ENCODE peak calls at places on chromosome 5, in four cellular contexts. C is H1, M is SK-N-SH, J is NT2/D1. I is an unnamed sample.

GRCh38 chr5:81601912-81602311 is 149.0 kb downstream of the SSBP2 start:
- DNase-seq in C (no peak), M (no peak), J (no peak), I (no peak)

GRCh38 chr5:74434124-74434899 is 206.2 kb downstream of the ENC1 start:
- DNase-seq in C (no peak), M (peak; percentile 23), J (no peak), I (no peak)

GRCh38 chr5:5770825-5771224 is 348.3 kb downstream of the ICE1 start:
- DNase-seq in C (no peak), M (no peak), J (no peak), I (no peak)

GRCh38 chr5:57094753-57095683 is 78.8 kb upstream of the GPBP1 start:
- DNase-seq in C (peak; percentile 78), M (no peak), J (no peak), I (no peak)

GRCh38 chr5:91651704-91652103 is 268.6 kb upstream of the ARRDC3 start:
- DNase-seq in C (no peak), M (no peak), J (no peak), I (peak; percentile 48)

GRCh38 chr5:121218086-121218485 is 633.6 kb upstream of the FTMT start:
- DNase-seq in C (no peak), M (no peak), J (no peak), I (no peak)

GRCh38 chr5:79890119-79890870 is 100.8 kb downstream of the MTX3 start:
- DNase-seq in C (no peak), M (no peak), J (no peak), I (no peak)

GRCh38 chr5:21225223-21226064 is 1237.4 kb upstream of the CDH18 start:
- DNase-seq in C (no peak), M (no peak), J (no peak), I (no peak)

GRCh38 chr5:160312960-160313734 is 783 bp upstream of the CCNJL start:
- DNase-seq in C (no peak), M (peak; percentile 48), J (no peak), I (no peak)

GRCh38 chr5:172151661-172152210 is 36.3 kb downstream of the STK10 start:
- DNase-seq in C (no peak), M (no peak), J (no peak), I (no peak)

GRCh38 chr5:32520995-32521394 is 64.4 kb upstream of the SUB1 start:
- DNase-seq in C (no peak), M (no peak), J (no peak), I (no peak)

GRCh38 chr5:135596364-135596763 is 17.6 kb upstream of the CXCL14 start:
- DNase-seq in C (peak; percentile 1), M (no peak), J (no peak), I (no peak)

GRCh38 chr5:90504743-90505142 is 24.6 kb downstream of the LYSMD3 start:
- DNase-seq in C (no peak), M (no peak), J (no peak), I (no peak)

GRCh38 chr5:180007582-180007981 is 64.0 kb downstream of the RNF130 start:
- DNase-seq in C (no peak), M (peak; percentile 30), J (no peak), I (no peak)

GRCh38 chr5:180104131-180104530 is 32.6 kb upstream of the RNF130 start:
- DNase-seq in C (peak; percentile 16), M (no peak), J (no peak), I (peak; percentile 19)

GRCh38 chr5:80463269-80463668 is 24.6 kb upstream of the FAM151B start:
- DNase-seq in C (no peak), M (no peak), J (no peak), I (no peak)

GRCh38 chr5:174612686-174613085 is 111.7 kb upstream of the MSX2 start:
- DNase-seq in C (no peak), M (no peak), J (no peak), I (no peak)

GRCh38 chr5:1011226-1011631 is 2.6 kb downstream of the NKD2 start:
- DNase-seq in C (peak; percentile 90), M (peak; percentile 78), J (no peak), I (peak; percentile 69)

GRCh38 chr5:168706655-168707069 is 127.5 kb upstream of the PANK3 start:
- DNase-seq in C (peak; percentile 58), M (peak; percentile 43), J (peak; percentile 35), I (no peak)

GRCh38 chr5:96373006-96373405 is 60.0 kb downstream of the PCSK1 start:
- DNase-seq in C (no peak), M (no peak), J (no peak), I (no peak)

GRCh38 chr5:151483647-151484046 is 36.2 kb downstream of the SLC36A1 start:
- DNase-seq in C (no peak), M (peak; percentile 29), J (no peak), I (no peak)
- H3K36me3 ChIP-seq in C (no peaks in the 10 kb centered on the region), M (peaks cover 3% of the 10 kb centered on the region), J (peaks cover 20% of the 10 kb centered on the region), I (peaks cover 7% of the 10 kb centered on the region)

DNA sequence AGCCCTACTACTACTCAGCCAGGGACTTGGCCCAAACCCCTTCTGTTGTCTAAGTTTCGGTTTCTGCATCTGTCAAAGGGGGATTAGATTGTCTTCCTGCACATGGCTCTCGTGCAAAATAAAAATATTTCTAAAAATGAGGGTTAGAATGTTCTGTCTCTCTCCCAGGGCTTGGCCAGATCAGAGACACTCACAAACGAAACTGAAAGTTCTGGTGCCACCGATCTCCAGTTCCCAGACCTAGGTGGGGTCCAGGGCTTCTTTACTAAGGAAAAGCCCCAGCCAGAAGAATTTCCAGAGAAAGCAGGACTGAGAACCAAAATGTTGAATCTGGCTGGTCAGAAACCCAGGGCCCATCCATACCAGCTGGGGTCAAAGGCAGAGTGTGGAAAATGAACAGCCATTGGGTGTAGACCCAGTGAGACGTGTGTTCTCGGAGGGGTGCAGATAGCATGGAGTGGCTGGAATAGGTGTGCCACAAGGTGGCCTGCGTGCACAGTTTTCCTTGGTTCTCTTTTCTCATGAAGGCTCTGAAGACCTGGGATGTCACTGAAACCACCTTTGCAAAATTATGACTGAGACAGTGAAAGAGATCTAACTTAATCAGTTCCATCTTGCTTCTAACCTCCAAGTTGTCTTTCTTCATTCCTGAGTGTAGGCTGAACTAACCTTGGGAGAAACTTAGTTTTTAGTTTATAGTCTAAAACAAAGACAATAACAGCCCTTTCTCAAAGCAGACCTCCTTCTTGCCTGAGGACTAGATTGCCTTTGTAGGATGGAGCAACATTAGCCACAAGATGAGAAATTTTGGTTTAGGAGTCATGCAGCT is 2.2 kb upstream of the SLC23A1 start:
- DNase-seq in C (no peak), M (no peak), J (no peak), I (no peak)
- H3K9ac ChIP-seq in C (no peak overlapping the region), M (no peak overlapping the region), J (no peak overlapping the region), I (peak overlapping the region; percentile 17)

DNA sequence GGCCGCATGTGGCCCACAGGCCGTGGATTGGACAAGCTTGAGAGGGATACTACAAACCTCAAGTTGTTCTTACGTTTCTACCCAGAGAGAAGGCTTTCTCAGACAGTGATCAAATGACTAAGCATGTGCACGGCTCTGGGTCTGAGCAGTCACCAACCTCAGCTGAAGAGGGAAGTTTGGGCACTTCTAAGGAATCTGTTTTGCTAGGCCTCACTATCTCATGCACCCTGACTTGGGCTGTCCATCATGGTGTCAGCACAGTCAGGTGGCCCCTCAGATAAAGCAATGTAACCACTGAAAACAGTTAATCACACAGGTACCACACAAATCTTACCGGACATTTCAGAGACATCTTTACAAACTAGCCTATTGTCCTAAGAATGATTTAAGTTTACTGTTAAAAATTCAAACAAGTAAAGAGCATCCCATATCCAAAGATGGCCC is 24.6 kb downstream of the CSF2 start:
- DNase-seq in C (no peak), M (no peak), J (no peak), I (no peak)
- H3K4me1 ChIP-seq in C (no peaks in the 10 kb centered on the region), M (peaks cover 25% of the 10 kb centered on the region), J (no peaks in the 10 kb centered on the region), I (no peaks in the 10 kb centered on the region)

DNA sequence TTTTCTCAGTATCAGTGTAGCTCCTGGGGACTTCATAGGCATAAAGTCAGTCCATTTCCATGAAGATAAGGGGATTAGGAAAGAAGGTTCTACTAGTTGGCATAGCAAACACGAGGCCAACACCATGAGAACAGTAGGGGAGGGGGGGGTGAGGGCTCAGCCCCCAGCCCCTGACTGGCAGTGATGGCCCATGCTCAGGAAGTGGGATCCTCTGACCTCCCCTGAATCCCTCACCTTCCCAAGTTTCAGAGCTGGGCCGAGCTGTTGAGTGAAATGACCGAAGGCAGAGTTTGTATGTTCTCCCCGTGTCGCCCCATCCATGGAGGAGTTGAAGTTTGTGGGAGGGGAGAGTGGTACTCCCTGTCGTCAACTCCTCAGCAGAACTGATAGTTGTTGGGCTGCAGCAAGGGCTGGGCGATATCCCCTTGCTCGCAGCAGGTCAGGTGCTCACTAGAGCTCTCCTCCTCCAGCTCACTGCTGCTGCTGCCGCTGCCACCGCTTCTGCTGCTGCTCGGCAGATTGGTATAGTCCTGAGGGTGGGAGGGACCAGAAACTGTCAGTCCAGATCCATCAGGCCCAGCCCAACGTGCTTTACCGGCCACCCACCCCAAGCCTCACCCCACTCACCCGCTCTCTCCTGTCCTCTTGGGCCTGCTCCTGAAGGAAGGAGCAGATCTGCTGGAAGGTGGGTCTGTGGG is 32.5 kb downstream of the CSF1R start:
- DNase-seq in C (no peak), M (peak; percentile 6), J (no peak), I (no peak)
- H3K36me3 ChIP-seq in C (peaks cover 35% of the 10 kb centered on the region), M (peaks cover 33% of the 10 kb centered on the region), J (peaks cover 74% of the 10 kb centered on the region), I (peaks cover 55% of the 10 kb centered on the region)

GRCh38 chr5:141816598-141817399 is 61.4 kb downstream of the PCDH1 start:
- DNase-seq in C (peak; percentile 74), M (no peak), J (peak; percentile 95), I (no peak)
- H3K9ac ChIP-seq in C (no peak overlapping the region), M (no peak overlapping the region), J (peak overlapping the region; percentile 36), I (no peak overlapping the region)

GRCh38 chr5:113081881-113082546 is 105.4 kb downstream of the DCP2 start:
- DNase-seq in C (no peak), M (no peak), J (no peak), I (no peak)

GRCh38 chr5:113082547-113082905 is 105.9 kb downstream of the DCP2 start:
- DNase-seq in C (no peak), M (no peak), J (no peak), I (no peak)

GRCh38 chr5:113081091-113081490 is 104.5 kb downstream of the DCP2 start:
- DNase-seq in C (no peak), M (no peak), J (peak; percentile 72), I (no peak)

GRCh38 chr5:113085084-113085414 is 108.5 kb downstream of the DCP2 start:
- DNase-seq in C (no peak), M (no peak), J (no peak), I (no peak)

DNA sequence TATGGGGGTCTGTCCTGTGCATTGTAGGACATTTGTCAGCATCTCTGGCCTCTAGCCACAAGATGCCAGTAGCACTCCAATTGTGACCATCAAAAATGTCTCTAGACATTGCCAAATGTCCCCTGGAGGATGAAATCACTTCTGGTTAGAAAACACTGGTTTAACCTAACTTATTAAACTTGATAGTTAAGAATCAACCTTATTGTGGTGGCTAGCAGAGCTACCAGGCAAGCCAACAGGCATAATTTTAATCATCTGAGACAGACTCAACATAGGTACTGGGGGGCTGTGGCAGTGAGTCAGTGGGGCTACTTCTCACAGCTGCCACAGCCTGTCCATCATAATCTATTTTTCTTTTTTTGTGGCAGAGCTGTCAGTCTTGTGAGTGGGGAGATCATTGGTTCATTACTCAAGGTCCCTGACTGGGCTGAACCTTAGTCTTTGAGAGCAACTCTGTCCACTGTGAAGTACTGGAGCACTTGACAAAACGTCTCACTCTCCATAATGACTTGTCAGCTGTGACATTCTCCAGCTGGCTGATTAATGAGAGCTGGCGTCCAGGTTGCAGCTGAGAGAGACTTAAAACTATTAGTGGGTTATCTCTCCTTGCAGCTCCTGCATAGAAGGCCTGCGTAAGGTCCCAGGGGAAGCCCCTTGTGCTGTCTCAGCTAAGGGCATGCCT is 107.9 kb downstream of the DCP2 start:
- DNase-seq in C (no peak), M (peak; percentile 51), J (no peak), I (no peak)
- H3K4me1 ChIP-seq in C (no peaks in the 10 kb centered on the region), M (no peaks in the 10 kb centered on the region), J (no peaks in the 10 kb centered on the region), I (no peaks in the 10 kb centered on the region)

I was measured in kidney.